ENCODE peak calls at places on chromosomes 5 and 9, in six cellular contexts. F is tibial artery, O is IMR-90, H is aorta, D is nephron progenitor cell, M is Karpas-422. A is an unnamed sample.

GRCh38 chr9:112299514-112299913 is 33.9 kb downstream of the PTBP3 start:
- DNase-seq in F (no peak), O (peak; percentile 60), H (no peak), D (no peak), M (no peak), A (peak; percentile 65)

GRCh38 chr5:172879434-172879828 is 45.4 kb downstream of the ERGIC1 start:
- DNase-seq in F (no peak), O (no peak), H (peak; percentile 34), D (no peak), M (no peak), A (no peak)

GRCh38 chr5:10161778-10162177 is 87.9 kb downstream of the ATPSCKMT start:
- DNase-seq in F (no peak), O (no peak), H (no peak), D (no peak), M (no peak), A (no peak)

GRCh38 chr5:180494510-180495181 is 467 bp downstream of the CNOT6 start:
- DNase-seq in F (peak; percentile 74), O (no peak), H (peak; percentile 64), D (peak; percentile 71), M (peak; percentile 59), A (peak; percentile 75)

GRCh38 chr5:57698785-57699184 is 216.2 kb upstream of the ACTBL2 start:
- DNase-seq in F (no peak), O (no peak), H (no peak), D (no peak), M (no peak), A (peak; percentile 0)

GRCh38 chr5:81183811-81184748 is 49.0 kb upstream of the CKMT2 start:
- DNase-seq in F (no peak), O (no peak), H (no peak), D (no peak), M (peak; percentile 69), A (no peak)

GRCh38 chr9:118170032-118170955 is 466.1 kb downstream of the TLR4 start:
- DNase-seq in F (no peak), O (no peak), H (peak; percentile 49), D (peak; percentile 62), M (peak; percentile 63), A (peak; percentile 69)

GRCh38 chr5:28488752-28489151 is 1450.4 kb upstream of the CDH9 start:
- DNase-seq in F (no peak), O (no peak), H (no peak), D (no peak), M (no peak), A (no peak)

GRCh38 chr5:51650824-51651223 is 267.6 kb downstream of the ISL1 start:
- DNase-seq in F (no peak), O (no peak), H (no peak), D (no peak), M (no peak), A (no peak)

GRCh38 chr5:169864483-169864882 is 115.8 kb downstream of the INSYN2B start:
- DNase-seq in F (no peak), O (no peak), H (no peak), D (no peak), M (no peak), A (no peak)

GRCh38 chr5:79109527-79110492 is 1.8 kb upstream of the BHMT start:
- DNase-seq in F (no peak), O (no peak), H (no peak), D (peak; percentile 19), M (peak; percentile 64), A (no peak)

GRCh38 chr5:53059281-53059680 is 50.3 kb downstream of the MOCS2 start:
- DNase-seq in F (no peak), O (peak; percentile 22), H (no peak), D (no peak), M (no peak), A (no peak)

GRCh38 chr9:130896233-130897012 is at the start of gene QRFP:
- DNase-seq in F (no peak), O (no peak), H (no peak), D (no peak), M (peak; percentile 52), A (no peak)

GRCh38 chr9:87606921-87607521 is 109.4 kb downstream of the DAPK1 start:
- DNase-seq in F (no peak), O (peak; percentile 59), H (no peak), D (no peak), M (no peak), A (peak; percentile 78)

GRCh38 chr5:99020698-99021048 is 91.9 kb upstream of the CHD1 start:
- DNase-seq in F (no peak), O (no peak), H (no peak), D (no peak), M (no peak), A (no peak)

GRCh38 chr9:133490201-133490681 is 11.3 kb upstream of the SLC2A6 start:
- DNase-seq in F (no peak), O (no peak), H (peak; percentile 25), D (no peak), M (no peak), A (no peak)

GRCh38 chr5:17217421-17218352 is at the start of gene BASP1:
- DNase-seq in F (peak; percentile 90), O (peak; percentile 75), H (peak; percentile 92), D (peak; percentile 89), M (peak; percentile 81), A (peak; percentile 90)

GRCh38 chr9:107158321-107158720 is 124.8 kb upstream of the RAD23B start:
- DNase-seq in F (no peak), O (peak; percentile 37), H (no peak), D (peak; percentile 12), M (peak; percentile 54), A (peak; percentile 46)

GRCh38 chr9:23011669-23012068 is 565.0 kb downstream of the DMRTA1 start:
- DNase-seq in F (no peak), O (peak; percentile 52), H (no peak), D (no peak), M (no peak), A (no peak)

GRCh38 chr9:109166771-109167601 is at the start of gene FRRS1L:
- DNase-seq in F (no peak), O (no peak), H (no peak), D (peak; percentile 71), M (no peak), A (peak; percentile 27)

GRCh38 chr5:2877520-2877919 is 126.0 kb upstream of the IRX2 start:
- DNase-seq in F (peak; percentile 27), O (no peak), H (no peak), D (no peak), M (no peak), A (no peak)

GRCh38 chr5:148939676-148940075 is 113.3 kb downstream of the ADRB2 start:
- DNase-seq in F (no peak), O (peak; percentile 77), H (no peak), D (no peak), M (no peak), A (peak; percentile 41)

GRCh38 chr9:20823051-20823450 is 139.0 kb downstream of the FOCAD start:
- DNase-seq in F (no peak), O (peak; percentile 23), H (no peak), D (no peak), M (no peak), A (peak; percentile 39)

GRCh38 chr9:138062196-138062595 is 184.6 kb downstream of the CACNA1B start:
- DNase-seq in F (peak; percentile 28), O (no peak), H (no peak), D (no peak), M (no peak), A (no peak)

GRCh38 chr5:55911784-55912653 is 60.9 kb downstream of the IL31RA start:
- DNase-seq in F (no peak), O (peak; percentile 18), H (no peak), D (no peak), M (peak; percentile 31), A (peak; percentile 46)

GRCh38 chr9:129131300-129132145 is 20.3 kb downstream of the PTPA start:
- DNase-seq in F (peak; percentile 86), O (peak; percentile 55), H (peak; percentile 84), D (peak; percentile 89), M (peak; percentile 92), A (peak; percentile 77)

GRCh38 chr5:135850231-135850630 is 15.8 kb downstream of the SLC25A48 start:
- DNase-seq in F (no peak), O (no peak), H (no peak), D (no peak), M (no peak), A (no peak)

GRCh38 chr9:33130961-33131360 is 36.2 kb downstream of the B4GALT1 start:
- DNase-seq in F (peak; percentile 44), O (no peak), H (no peak), D (no peak), M (no peak), A (no peak)

GRCh38 chr9:30575218-30575617 is 1809.2 kb upstream of the ACO1 start:
- DNase-seq in F (no peak), O (no peak), H (no peak), D (no peak), M (no peak), A (no peak)

GRCh38 chr5:2634399-2635176 is 116.9 kb downstream of the IRX2 start:
- DNase-seq in F (no peak), O (no peak), H (no peak), D (no peak), M (no peak), A (no peak)

GRCh38 chr5:3310551-3311340 is 284.9 kb upstream of the IRX1 start:
- DNase-seq in F (no peak), O (no peak), H (no peak), D (no peak), M (no peak), A (peak; percentile 92)

GRCh38 chr5:141513021-141513626 is 24.2 kb downstream of the PCDHGC5 start:
- DNase-seq in F (peak; percentile 76), O (peak; percentile 59), H (peak; percentile 74), D (peak; percentile 75), M (peak; percentile 93), A (peak; percentile 83)

GRCh38 chr5:113495402-113495801 is 7.1 kb upstream of the MCC start:
- DNase-seq in F (no peak), O (peak; percentile 52), H (no peak), D (no peak), M (no peak), A (peak; percentile 58)

A was measured in GM23248.